ENCODE peak calls at places on chromosome 14, in four cellular contexts. M, W, Z and O are unnamed samples.

GRCh38 chr14:95303107-95303506 is 16.6 kb downstream of the CLMN start:
- DNase-seq in M (no peak), W (no peak), Z (no peak), O (no peak)

GRCh38 chr14:57833304-57833703 is 32.6 kb downstream of the SLC35F4 start:
- DNase-seq in M (peak), W (no peak), Z (no peak), O (peak)

GRCh38 chr14:68607081-68607851 is 185.6 kb downstream of the ZFP36L1 start:
- DNase-seq in M (no peak), W (no peak), Z (peak), O (no peak)

GRCh38 chr14:104702673-104703072 is 13.3 kb downstream of the INF2 start:
- DNase-seq in M (no peak), W (no peak), Z (no peak), O (no peak)

GRCh38 chr14:63986789-63987533 is 134.2 kb downstream of the SYNE2 start:
- DNase-seq in M (no peak), W (peak), Z (no peak), O (no peak)

GRCh38 chr14:76138758-76139723 is 12.7 kb upstream of the GPATCH2L start:
- DNase-seq in M (peak), W (no peak), Z (no peak), O (no peak)

GRCh38 chr14:91749857-91750256 is 18.0 kb upstream of the CATSPERB start:
- DNase-seq in M (no peak), W (no peak), Z (no peak), O (no peak)

GRCh38 chr14:39430762-39431415 is 1.3 kb downstream of the FBXO33 start:
- DNase-seq in M (no peak), W (no peak), Z (peak), O (no peak)

GRCh38 chr14:63652406-63652805 is 10.7 kb upstream of the WDR89 start:
- DNase-seq in M (no peak), W (no peak), Z (no peak), O (no peak)

GRCh38 chr14:66140213-66140918 is 345.8 kb upstream of the CCDC196 start:
- DNase-seq in M (no peak), W (no peak), Z (peak), O (no peak)

GRCh38 chr14:24135584-24135833 is 485 bp upstream of the PSME1 start:
- DNase-seq in M (no peak), W (no peak), Z (no peak), O (no peak)